ENCODE peak calls at places on chromosome 12, in seven cellular contexts. L is bronchial epithelial cell; M is sigmoid colon; D is CD8-positive, alpha-beta T cell; P is psoas muscle; R is right lobe of liver; K is breast epithelium. G is an unnamed sample. For H3K36me3, the result is how much of the 10 kb centered on the place peaks cover.

GRCh38 chr12:113825705-113826104 is 140.4 kb downstream of the RBM19 start:
- DNase-seq in K (no peak), M (no peak), L (no peak), R (no peak), D (no peak), P (no peak), G (no peak)

GRCh38 chr12:27614866-27615265 is 81.4 kb upstream of the REP15 start:
- DNase-seq in R (no peak), P (no peak), M (no peak), L (no peak), D (no peak), K (no peak), G (no peak)

GRCh38 chr12:47557401-47557800 is 148.4 kb downstream of the RPAP3 start:
- DNase-seq in M (peak), R (no peak), L (no peak), K (peak), D (no peak), P (no peak), G (no peak)

GRCh38 chr12:75954076-75954475 is 77.5 kb downstream of the PHLDA1 start:
- DNase-seq in L (peak), K (no peak), P (no peak), R (no peak), M (no peak), D (no peak), G (peak)

GRCh38 chr12:83573676-83574075 is 887.0 kb downstream of the TMTC2 start:
- DNase-seq in R (no peak), D (no peak), P (peak), L (peak), M (no peak), K (no peak), G (peak)

GRCh38 chr12:46268617-46269428 is at the start of gene SLC38A1:
- DNase-seq in R (peak), D (peak), P (peak), M (peak), K (peak), L (peak), G (no peak)

GRCh38 chr12:20415641-20416040 is 47.3 kb downstream of the PDE3A start:
- DNase-seq in K (no peak), P (no peak), L (no peak), R (no peak), D (no peak), M (no peak), G (no peak)

GRCh38 chr12:1882850-1883470 is 35.5 kb downstream of the CACNA2D4 start:
- DNase-seq in M (no peak), P (no peak), R (peak), D (no peak), L (no peak), K (peak), G (no peak)

GRCh38 chr12:28987538-28988383 is 161.3 kb upstream of the FAR2 start:
- DNase-seq in R (no peak), L (no peak), M (no peak), D (no peak), K (no peak), P (no peak), G (no peak)

GRCh38 chr12:93415723-93416464 is 25.9 kb downstream of the UBE2N start:
- DNase-seq in P (no peak), M (no peak), D (no peak), L (no peak), R (no peak), K (no peak), G (no peak)
- TF ChIP-seq CTCF in P (peak), M (no peak), D (no peak), L (no peak), R (no peak), K (no peak), G (no peak)

DNA sequence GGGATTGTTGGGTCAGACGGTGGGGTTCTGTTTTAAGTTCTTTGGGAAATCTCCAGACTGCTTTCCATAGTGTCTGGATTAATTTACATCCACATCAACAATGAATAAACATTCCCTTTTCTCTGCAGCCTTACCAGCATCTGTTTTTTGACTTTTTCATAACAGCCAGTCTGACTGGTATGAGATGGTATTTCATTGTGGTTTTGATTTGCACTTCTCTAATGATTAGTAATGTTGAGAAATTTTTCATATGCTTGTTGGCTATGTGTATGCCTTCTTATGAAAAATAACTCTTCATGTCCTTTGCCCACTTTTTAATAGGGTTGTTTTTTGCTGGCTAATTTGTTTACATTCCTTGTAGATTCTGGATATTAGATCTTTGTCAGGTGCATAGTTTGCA is 140.8 kb upstream of the CNTN1 start:
- DNase-seq in P (no peak), K (no peak), R (no peak), L (peak), M (no peak), D (no peak), G (no peak)
- H3K4me3 ChIP-seq in P (no peak), K (no peak), R (no peak), L (no peak), M (no peak), D (no peak), G (no peak)

GRCh38 chr12:42370013-42370412 is 44.0 kb downstream of the PPHLN1 start:
- DNase-seq in P (no peak), K (no peak), R (no peak), D (no peak), L (peak), M (no peak), G (no peak)
- H3K36me3 ChIP-seq in P (under half), K (under half), R (under half), D (under half), L (under half), M (under half), G (under half)

GRCh38 chr12:118055144-118055557 is 5.8 kb downstream of the WSB2 start:
- DNase-seq in D (peak), R (peak), L (peak), K (no peak), M (no peak), P (peak), G (no peak)
- TF ChIP-seq CTCF in D (peak), R (peak), L (peak), K (no peak), M (peak), P (peak), G (peak)

GRCh38 chr12:53998900-53999236 is 1.1 kb upstream of the HOXC9 start:
- DNase-seq in L (no peak), D (no peak), R (no peak), P (no peak), M (no peak), K (no peak), G (no peak)
- H3K4me3 ChIP-seq in L (no peak), D (no peak), R (no peak), P (peak), M (no peak), K (peak), G (peak)

GRCh38 chr12:104998423-104999346 is 12.6 kb downstream of the NOPCHAP1 start:
- DNase-seq in M (peak), D (no peak), P (no peak), L (no peak), K (no peak), R (no peak), G (no peak)

GRCh38 chr12:104994301-104994700 is 8.2 kb downstream of the NOPCHAP1 start:
- DNase-seq in P (no peak), R (no peak), L (no peak), K (no peak), D (no peak), M (no peak), G (no peak)

DNA sequence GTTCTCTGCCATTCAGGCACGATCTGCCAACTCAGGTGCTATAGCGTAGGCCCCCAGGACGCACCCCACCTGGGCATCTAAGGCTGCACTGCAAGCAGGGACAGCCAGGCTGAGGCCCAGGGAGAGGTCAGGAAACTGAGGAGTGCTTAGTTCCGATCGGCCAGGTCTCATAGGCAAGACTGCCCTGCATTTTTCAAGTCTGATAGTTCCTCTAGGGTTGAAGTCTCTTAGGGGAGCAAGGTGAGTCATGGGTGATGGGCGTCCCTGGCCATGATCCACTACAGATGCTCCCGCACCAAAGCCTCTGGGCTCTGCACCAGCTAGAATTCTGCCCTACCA is 13.2 kb downstream of the NOPCHAP1 start:
- DNase-seq in K (no peak), L (no peak), R (no peak), D (no peak), P (no peak), M (no peak), G (no peak)
- H3K36me3 ChIP-seq in K (under half), L (under half), R (under half), D (under half), P (under half), M (under half), G (under half)

DNA sequence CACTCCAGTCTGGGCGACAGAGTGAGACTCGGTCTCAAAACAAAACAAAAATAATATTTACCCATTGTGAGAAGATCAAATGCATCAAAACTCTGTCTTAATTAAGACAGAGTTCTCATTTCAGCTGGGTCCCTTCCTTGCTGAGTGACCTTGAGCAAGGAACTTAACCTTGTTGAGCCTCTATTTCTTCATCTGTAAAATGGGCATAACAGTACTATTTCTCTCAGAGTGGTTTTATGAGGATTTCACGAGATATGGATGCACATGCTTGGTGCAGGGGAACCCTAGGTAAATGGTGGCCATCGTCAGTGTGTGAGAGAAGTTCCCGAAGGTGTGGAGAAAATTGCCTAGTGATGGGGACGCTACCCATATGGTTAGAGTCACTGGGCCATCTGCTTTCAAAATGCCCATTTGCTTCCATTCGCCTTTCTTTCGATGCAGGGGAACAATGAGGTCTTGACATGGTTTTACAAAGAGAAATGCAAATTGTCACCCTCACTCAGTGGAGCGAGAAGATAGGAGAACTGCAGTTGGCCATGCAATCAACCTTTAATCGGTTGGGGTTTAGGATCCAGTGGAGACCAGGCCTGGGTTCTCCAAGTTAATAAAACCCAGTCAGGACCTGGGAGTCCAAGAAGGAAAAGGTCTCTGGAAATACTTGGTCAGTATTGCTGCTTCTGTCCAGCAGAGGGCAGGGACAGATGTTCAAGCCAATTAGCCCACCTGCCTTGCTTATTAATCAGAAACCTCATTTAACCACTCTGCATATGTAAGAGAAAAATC is 37.1 kb downstream of the CFAP251 start:
- DNase-seq in P (no peak), K (no peak), L (no peak), M (no peak), R (no peak), D (no peak), G (no peak)
- TF ChIP-seq CTCF in P (peak), K (peak), L (peak), M (no peak), R (peak), D (no peak), G (peak)

GRCh38 chr12:3753549-3754284 is 808 bp upstream of the CRACR2A start:
- DNase-seq in L (no peak), P (no peak), K (no peak), D (no peak), M (peak), R (no peak), G (no peak)

GRCh38 chr12:3751151-3752095 is 1.5 kb downstream of the CRACR2A start:
- DNase-seq in K (no peak), P (no peak), M (no peak), R (peak), D (no peak), L (no peak), G (no peak)

GRCh38 chr12:3750616-3751015 is 2.3 kb downstream of the CRACR2A start:
- DNase-seq in D (no peak), K (no peak), P (no peak), R (peak), L (no peak), M (no peak), G (no peak)

GRCh38 chr12:3752741-3753486 is at the start of gene CRACR2A:
- DNase-seq in L (peak), D (peak), M (peak), R (peak), P (peak), K (no peak), G (no peak)

DNA sequence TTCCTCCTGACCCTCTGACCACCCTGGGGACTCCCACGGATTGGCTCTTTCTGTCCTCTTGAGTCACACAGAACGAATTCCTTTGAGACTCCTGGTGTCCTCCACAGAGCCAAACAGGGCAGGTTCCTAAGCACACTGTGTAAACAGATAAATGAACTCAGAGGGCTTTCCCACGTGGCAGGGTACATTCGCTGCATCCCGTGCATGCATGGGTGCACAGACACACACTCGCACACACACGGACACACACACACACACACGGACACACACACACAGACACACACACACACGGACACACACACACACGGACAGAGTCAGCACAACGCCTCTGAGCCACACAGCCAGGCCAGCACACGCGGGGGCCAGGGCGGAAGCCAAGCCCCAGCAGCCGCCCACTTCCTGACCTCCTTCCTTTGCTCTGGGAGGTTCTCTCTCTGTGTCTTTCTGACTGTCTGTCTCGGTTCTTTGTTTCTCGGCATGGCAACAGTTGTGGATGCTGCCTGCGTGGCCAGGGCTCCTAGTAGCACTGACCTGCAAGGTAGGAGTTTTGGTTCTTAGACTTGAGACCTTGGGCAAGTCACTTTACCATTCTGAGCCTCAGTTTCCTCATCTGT is 706 bp downstream of the CRACR2A start:
- DNase-seq in P (peak), R (no peak), M (no peak), D (peak), L (no peak), K (peak), G (peak)
- H3K4me3 ChIP-seq in P (peak), R (peak), M (peak), D (peak), L (no peak), K (peak), G (peak)